ENCODE peak calls at places on chromosome 16, in seven cellular contexts. M is RCC 7860; C is prostate gland; V is NCI-H2029; E is stimulated activated CD4-positive, alpha-beta T cell treated with anti-CD3 and anti-CD28 coated beads, Interleukin-15, amount 100 ng/mL, for 24 hours; T is NCI-H345; H is activated CD4-positive, alpha-beta T cell treated with anti-CD3 and anti-CD28 coated beads for 24 hours. N is an unnamed sample.

GRCh38 chr16:74309789-74310781 is 13.5 kb downstream of the PSMD7 start:
- DNase-seq in E (no peak), C (peak), V (no peak), T (peak), M (peak), H (no peak), N (no peak)

GRCh38 chr16:81333356-81333755 is 18.6 kb downstream of the GAN start:
- DNase-seq in T (no peak), C (no peak), M (no peak), H (no peak), V (no peak), E (no peak), N (no peak)

GRCh38 chr16:13453325-13453724 is 466.6 kb upstream of the ERCC4 start:
- DNase-seq in E (no peak), T (peak), V (peak), M (peak), C (no peak), H (no peak), N (no peak)

GRCh38 chr16:4200000-4200780 is 41.7 kb downstream of the SRL start:
- DNase-seq in M (peak), V (peak), T (peak), C (peak), H (no peak), E (peak), N (peak)

GRCh38 chr16:57113664-57114063 is 21.3 kb downstream of the CPNE2 start:
- DNase-seq in H (no peak), T (no peak), V (no peak), M (no peak), E (no peak), C (no peak), N (no peak)

GRCh38 chr16:80981103-80981502 is 25.6 kb downstream of the CMC2 start:
- DNase-seq in M (no peak), V (no peak), E (no peak), H (no peak), T (no peak), C (peak), N (no peak)

GRCh38 chr16:48628359-48628985 is 18.5 kb upstream of the N4BP1 start:
- DNase-seq in M (no peak), T (no peak), H (no peak), V (no peak), E (no peak), C (no peak), N (no peak)

GRCh38 chr16:57762365-57763289 is 27.1 kb downstream of the KATNB1 start:
- DNase-seq in T (no peak), E (no peak), C (no peak), V (no peak), H (no peak), M (no peak), N (no peak)

GRCh38 chr16:79183571-79183970 is 417.0 kb downstream of the MAF start:
- DNase-seq in E (no peak), T (no peak), V (no peak), M (no peak), H (no peak), C (no peak), N (no peak)

GRCh38 chr16:74726736-74727135 is 26.1 kb upstream of the MLKL start:
- DNase-seq in H (peak), T (no peak), C (no peak), E (peak), M (peak), V (no peak), N (no peak)

GRCh38 chr16:72256398-72257048 is 84.6 kb upstream of the PMFBP1 start:
- DNase-seq in H (no peak), T (no peak), V (no peak), E (no peak), M (no peak), C (no peak), N (no peak)

GRCh38 chr16:19507882-19508281 is 14.0 kb downstream of the GDE1 start:
- DNase-seq in E (no peak), T (no peak), M (no peak), C (no peak), H (no peak), V (no peak), N (no peak)

GRCh38 chr16:75019007-75019406 is 20.2 kb downstream of the ZNRF1 start:
- DNase-seq in M (no peak), E (no peak), T (no peak), H (no peak), V (no peak), C (no peak), N (no peak)

GRCh38 chr16:54651440-54651839 is 279.2 kb upstream of the IRX5 start:
- DNase-seq in C (no peak), V (no peak), E (no peak), M (no peak), T (no peak), H (no peak), N (no peak)

GRCh38 chr16:85557976-85558589 is 55.0 kb upstream of the GSE1 start:
- DNase-seq in E (no peak), H (no peak), V (peak), C (peak), M (no peak), T (peak), N (peak)

GRCh38 chr16:50863673-50864144 is 121.8 kb downstream of the CYLD start:
- DNase-seq in T (no peak), H (no peak), M (no peak), C (no peak), E (no peak), V (no peak), N (peak)

GRCh38 chr16:89536371-89536770 is 24.1 kb upstream of the RPL13 start:
- DNase-seq in T (no peak), E (no peak), M (no peak), H (no peak), C (no peak), V (no peak), N (no peak)

GRCh38 chr16:82360024-82360783 is 190.2 kb upstream of the MPHOSPH6 start:
- DNase-seq in V (no peak), T (no peak), M (no peak), H (no peak), E (no peak), C (no peak), N (no peak)

GRCh38 chr16:67446968-67447507 is 16.1 kb downstream of the HSD11B2 start:
- DNase-seq in C (no peak), H (no peak), E (no peak), M (no peak), V (no peak), T (no peak), N (no peak)

GRCh38 chr16:29789775-29790182 is 772 bp upstream of the KIF22 start:
- DNase-seq in M (peak), E (no peak), H (no peak), C (no peak), T (no peak), V (no peak), N (no peak)

GRCh38 chr16:52547001-52547833 is at the start of gene TOX3:
- DNase-seq in M (no peak), C (no peak), H (no peak), E (peak), V (peak), T (peak), N (no peak)

GRCh38 chr16:35841632-35842031 is 2382.2 kb downstream of the TP53TG3F start:
- DNase-seq in C (no peak), E (no peak), T (no peak), H (no peak), M (no peak), V (no peak), N (no peak)

GRCh38 chr16:9092963-9093477 is 1.6 kb downstream of the HAPSTR1 start:
- DNase-seq in T (peak), C (peak), E (peak), M (no peak), V (no peak), H (no peak), N (peak)

GRCh38 chr16:2085669-2086068 is 37.9 kb downstream of the TSC2 start:
- DNase-seq in T (no peak), H (no peak), M (no peak), C (no peak), E (no peak), V (no peak), N (no peak)

GRCh38 chr16:50626868-50627267 is 54.2 kb downstream of the SNX20 start:
- DNase-seq in H (no peak), T (no peak), E (no peak), V (no peak), M (no peak), C (no peak), N (no peak)

GRCh38 chr16:11682655-11683096 is 14.4 kb downstream of the SNN start:
- DNase-seq in H (no peak), M (peak), V (no peak), C (no peak), T (no peak), E (no peak), N (no peak)

GRCh38 chr16:4593069-4593468 is 21.6 kb downstream of the UBALD1 start:
- DNase-seq in M (no peak), V (no peak), H (no peak), T (peak), C (no peak), E (no peak), N (no peak)

GRCh38 chr16:3730161-3731125 is 13.1 kb upstream of the TRAP1 start:
- DNase-seq in H (no peak), E (no peak), C (no peak), V (no peak), M (no peak), T (no peak), N (no peak)

N was measured in lung.